ENCODE peak calls at places on chromosomes 11 and 22, in five cellular contexts. One of them, this sample, is unnamed.

GRCh38 chr22:35540600-35541253 is at the start of gene RASD2:
- DNase-seq in amniotic stem cell: no peak
- DNase-seq in HTR-8/SVneo: peak
- DNase-seq in lower leg skin: no peak
- DNase-seq in stimulated activated effector memory CD8-positive, alpha-beta T cell treated with anti-CD3 and anti-CD28 coated beads, Interleukin-12 subunit alpha, Interleukin-12 subunit beta, amount 100 ng/mL, for 72 hours: no peak
- DNase-seq in this sample: no peak

GRCh38 chr22:36277482-36278291 is 24.8 kb downstream of the APOL1 start:
- DNase-seq in amniotic stem cell: no peak
- DNase-seq in HTR-8/SVneo: peak
- DNase-seq in lower leg skin: no peak
- DNase-seq in stimulated activated effector memory CD8-positive, alpha-beta T cell treated with anti-CD3 and anti-CD28 coated beads, Interleukin-12 subunit alpha, Interleukin-12 subunit beta, amount 100 ng/mL, for 72 hours: peak
- DNase-seq in this sample: no peak

GRCh38 chr22:41943661-41944209 is 3.2 kb downstream of the CENPM start:
- DNase-seq in amniotic stem cell: no peak
- DNase-seq in HTR-8/SVneo: no peak
- DNase-seq in lower leg skin: no peak
- DNase-seq in stimulated activated effector memory CD8-positive, alpha-beta T cell treated with anti-CD3 and anti-CD28 coated beads, Interleukin-12 subunit alpha, Interleukin-12 subunit beta, amount 100 ng/mL, for 72 hours: no peak
- DNase-seq in this sample: no peak

GRCh38 chr11:60786811-60787567 is 1.9 kb downstream of the MS4A10 start:
- DNase-seq in amniotic stem cell: no peak
- DNase-seq in HTR-8/SVneo: no peak
- DNase-seq in lower leg skin: no peak
- DNase-seq in stimulated activated effector memory CD8-positive, alpha-beta T cell treated with anti-CD3 and anti-CD28 coated beads, Interleukin-12 subunit alpha, Interleukin-12 subunit beta, amount 100 ng/mL, for 72 hours: no peak
- DNase-seq in this sample: no peak

GRCh38 chr11:86003654-86004053 is 65.2 kb downstream of the PICALM start:
- DNase-seq in amniotic stem cell: no peak
- DNase-seq in HTR-8/SVneo: no peak
- DNase-seq in lower leg skin: no peak
- DNase-seq in stimulated activated effector memory CD8-positive, alpha-beta T cell treated with anti-CD3 and anti-CD28 coated beads, Interleukin-12 subunit alpha, Interleukin-12 subunit beta, amount 100 ng/mL, for 72 hours: no peak
- DNase-seq in this sample: no peak

GRCh38 chr22:37544955-37545702 is 15.2 kb upstream of the CDC42EP1 start:
- DNase-seq in amniotic stem cell: no peak
- DNase-seq in HTR-8/SVneo: no peak
- DNase-seq in lower leg skin: no peak
- DNase-seq in stimulated activated effector memory CD8-positive, alpha-beta T cell treated with anti-CD3 and anti-CD28 coated beads, Interleukin-12 subunit alpha, Interleukin-12 subunit beta, amount 100 ng/mL, for 72 hours: peak
- DNase-seq in this sample: no peak

GRCh38 chr22:40215266-40215665 is 37.5 kb downstream of the TNRC6B start:
- DNase-seq in amniotic stem cell: no peak
- DNase-seq in HTR-8/SVneo: no peak
- DNase-seq in lower leg skin: no peak
- DNase-seq in stimulated activated effector memory CD8-positive, alpha-beta T cell treated with anti-CD3 and anti-CD28 coated beads, Interleukin-12 subunit alpha, Interleukin-12 subunit beta, amount 100 ng/mL, for 72 hours: no peak
- DNase-seq in this sample: no peak

GRCh38 chr22:25736378-25737011 is 5.5 kb upstream of the MYO18B start:
- DNase-seq in amniotic stem cell: no peak
- DNase-seq in HTR-8/SVneo: no peak
- DNase-seq in lower leg skin: no peak
- DNase-seq in stimulated activated effector memory CD8-positive, alpha-beta T cell treated with anti-CD3 and anti-CD28 coated beads, Interleukin-12 subunit alpha, Interleukin-12 subunit beta, amount 100 ng/mL, for 72 hours: peak
- DNase-seq in this sample: no peak

GRCh38 chr22:48832592-48832991 is 995.1 kb downstream of the BRD1 start:
- DNase-seq in amniotic stem cell: no peak
- DNase-seq in HTR-8/SVneo: no peak
- DNase-seq in lower leg skin: no peak
- DNase-seq in stimulated activated effector memory CD8-positive, alpha-beta T cell treated with anti-CD3 and anti-CD28 coated beads, Interleukin-12 subunit alpha, Interleukin-12 subunit beta, amount 100 ng/mL, for 72 hours: no peak
- DNase-seq in this sample: no peak

GRCh38 chr11:84564180-84564866 is 1062.8 kb downstream of the DLG2 start:
- DNase-seq in amniotic stem cell: no peak
- DNase-seq in HTR-8/SVneo: peak
- DNase-seq in lower leg skin: no peak
- DNase-seq in stimulated activated effector memory CD8-positive, alpha-beta T cell treated with anti-CD3 and anti-CD28 coated beads, Interleukin-12 subunit alpha, Interleukin-12 subunit beta, amount 100 ng/mL, for 72 hours: peak
- DNase-seq in this sample: peak

GRCh38 chr11:64072871-64073270 is 37.1 kb downstream of the FLRT1 start:
- DNase-seq in amniotic stem cell: no peak
- DNase-seq in HTR-8/SVneo: no peak
- DNase-seq in lower leg skin: no peak
- DNase-seq in stimulated activated effector memory CD8-positive, alpha-beta T cell treated with anti-CD3 and anti-CD28 coated beads, Interleukin-12 subunit alpha, Interleukin-12 subunit beta, amount 100 ng/mL, for 72 hours: no peak
- DNase-seq in this sample: no peak

GRCh38 chr22:31526275-31526674 is 29.9 kb downstream of the SFI1 start:
- DNase-seq in amniotic stem cell: no peak
- DNase-seq in HTR-8/SVneo: no peak
- DNase-seq in lower leg skin: no peak
- DNase-seq in stimulated activated effector memory CD8-positive, alpha-beta T cell treated with anti-CD3 and anti-CD28 coated beads, Interleukin-12 subunit alpha, Interleukin-12 subunit beta, amount 100 ng/mL, for 72 hours: peak
- DNase-seq in this sample: no peak

GRCh38 chr11:34344410-34345011 is 13.3 kb downstream of the ABTB2 start:
- DNase-seq in amniotic stem cell: no peak
- DNase-seq in HTR-8/SVneo: no peak
- DNase-seq in lower leg skin: no peak
- DNase-seq in stimulated activated effector memory CD8-positive, alpha-beta T cell treated with anti-CD3 and anti-CD28 coated beads, Interleukin-12 subunit alpha, Interleukin-12 subunit beta, amount 100 ng/mL, for 72 hours: no peak
- DNase-seq in this sample: no peak

GRCh38 chr11:35041070-35041554 is 97.9 kb upstream of the CD44 start:
- DNase-seq in amniotic stem cell: no peak
- DNase-seq in HTR-8/SVneo: no peak
- DNase-seq in lower leg skin: no peak
- DNase-seq in stimulated activated effector memory CD8-positive, alpha-beta T cell treated with anti-CD3 and anti-CD28 coated beads, Interleukin-12 subunit alpha, Interleukin-12 subunit beta, amount 100 ng/mL, for 72 hours: no peak
- DNase-seq in this sample: no peak

GRCh38 chr11:125174686-125175085 is 10.1 kb downstream of the PKNOX2 start:
- DNase-seq in amniotic stem cell: no peak
- DNase-seq in HTR-8/SVneo: no peak
- DNase-seq in lower leg skin: no peak
- DNase-seq in stimulated activated effector memory CD8-positive, alpha-beta T cell treated with anti-CD3 and anti-CD28 coated beads, Interleukin-12 subunit alpha, Interleukin-12 subunit beta, amount 100 ng/mL, for 72 hours: no peak
- DNase-seq in this sample: no peak

GRCh38 chr11:95586681-95587080 is 202.9 kb downstream of the FAM76B start:
- DNase-seq in amniotic stem cell: no peak
- DNase-seq in HTR-8/SVneo: no peak
- DNase-seq in lower leg skin: no peak
- DNase-seq in stimulated activated effector memory CD8-positive, alpha-beta T cell treated with anti-CD3 and anti-CD28 coated beads, Interleukin-12 subunit alpha, Interleukin-12 subunit beta, amount 100 ng/mL, for 72 hours: no peak
- DNase-seq in this sample: no peak

GRCh38 chr11:57781529-57781943 is 19.9 kb downstream of the CTNND1 start:
- DNase-seq in amniotic stem cell: no peak
- DNase-seq in HTR-8/SVneo: no peak
- DNase-seq in lower leg skin: peak
- DNase-seq in stimulated activated effector memory CD8-positive, alpha-beta T cell treated with anti-CD3 and anti-CD28 coated beads, Interleukin-12 subunit alpha, Interleukin-12 subunit beta, amount 100 ng/mL, for 72 hours: no peak
- DNase-seq in this sample: no peak

GRCh38 chr11:115333951-115334350 is 170.3 kb downstream of the CADM1 start:
- DNase-seq in amniotic stem cell: no peak
- DNase-seq in HTR-8/SVneo: no peak
- DNase-seq in lower leg skin: no peak
- DNase-seq in stimulated activated effector memory CD8-positive, alpha-beta T cell treated with anti-CD3 and anti-CD28 coated beads, Interleukin-12 subunit alpha, Interleukin-12 subunit beta, amount 100 ng/mL, for 72 hours: no peak
- DNase-seq in this sample: no peak